ENCODE peak calls at places on chromosomes 16 and 17, in nine cellular contexts. J is cardiac muscle cell, U is fibroblast of the aortic adventitia, L is HCT116, X is progenitor cell of endocrine pancreas, Z is pancreas, A is BE2C, C is HL-60, V is mesothelial cell of epicardium. Q is an unnamed sample.

GRCh38 chr17:79018045-79018695 is 5.8 kb upstream of the C1QTNF1 start:
- DNase-seq in J (peak; percentile 72), U (peak; percentile 33), L (no peak), X (no peak), Z (no peak), A (no peak), C (no peak), V (no peak), Q (no peak)

GRCh38 chr17:2172447-2172938 is 117.6 kb downstream of the HIC1 start:
- DNase-seq in J (peak; percentile 81), U (peak; percentile 78), L (no peak), X (no peak), Z (peak; percentile 55), A (no peak), C (no peak), V (no peak), Q (no peak)

GRCh38 chr17:81961554-81962498 is 839 bp upstream of the NOTUM start:
- DNase-seq in J (no peak), U (no peak), L (no peak), X (no peak), Z (no peak), A (no peak), C (no peak), V (no peak), Q (peak; percentile 41)

GRCh38 chr17:68133370-68134045 is 98.0 kb downstream of the KPNA2 start:
- DNase-seq in J (no peak), U (no peak), L (no peak), X (no peak), Z (no peak), A (no peak), C (peak; percentile 58), V (no peak), Q (peak; percentile 67)

GRCh38 chr16:48831081-48831722 is 221.2 kb upstream of the N4BP1 start:
- DNase-seq in J (no peak), U (no peak), L (peak; percentile 4), X (no peak), Z (no peak), A (no peak), C (no peak), V (no peak), Q (peak; percentile 79)

GRCh38 chr16:81997738-81998137 is 13.5 kb downstream of the SDR42E1 start:
- DNase-seq in J (peak; percentile 89), U (peak; percentile 78), L (no peak), X (no peak), Z (no peak), A (no peak), C (no peak), V (no peak), Q (no peak)

GRCh38 chr17:31486351-31487062 is 95.0 kb downstream of the RAB11FIP4 start:
- DNase-seq in J (no peak), U (no peak), L (no peak), X (no peak), Z (peak; percentile 76), A (no peak), C (peak; percentile 43), V (no peak), Q (no peak)

GRCh38 chr17:77312786-77313599 is 172.2 kb downstream of the SEC14L1 start:
- DNase-seq in J (peak; percentile 90), U (peak; percentile 96), L (no peak), X (no peak), Z (peak; percentile 41), A (no peak), C (no peak), V (peak; percentile 18), Q (no peak)

GRCh38 chr17:66379539-66379938 is 77.1 kb downstream of the PRKCA start:
- DNase-seq in J (peak; percentile 45), U (peak; percentile 63), L (no peak), X (no peak), Z (no peak), A (no peak), C (no peak), V (no peak), Q (no peak)

GRCh38 chr17:21551081-21551881 is 141.0 kb upstream of the KCNJ18 start:
- DNase-seq in J (peak; percentile 92), U (peak; percentile 87), L (peak; percentile 18), X (peak; percentile 68), Z (peak; percentile 95), A (peak; percentile 73), C (peak; percentile 37), V (peak; percentile 65), Q (peak; percentile 76)

GRCh38 chr16:73000907-73001521 is 46.9 kb downstream of the ZFHX3 start:
- DNase-seq in J (no peak), U (no peak), L (no peak), X (no peak), Z (peak; percentile 18), A (no peak), C (no peak), V (no peak), Q (no peak)

GRCh38 chr16:71467810-71468209 is 5.8 kb upstream of the ZNF23 start:
- DNase-seq in J (peak; percentile 46), U (peak; percentile 33), L (no peak), X (peak; percentile 37), Z (no peak), A (no peak), C (no peak), V (peak; percentile 47), Q (peak; percentile 76)

GRCh38 chr17:50541916-50542688 is 4.9 kb upstream of the SPATA20 start:
- DNase-seq in J (peak; percentile 87), U (peak; percentile 62), L (no peak), X (peak; percentile 79), Z (peak; percentile 96), A (peak; percentile 93), C (peak; percentile 65), V (peak; percentile 84), Q (peak; percentile 94)

GRCh38 chr16:8583199-8583598 is 7.1 kb downstream of the TMEM114 start:
- DNase-seq in J (no peak), U (no peak), L (no peak), X (no peak), Z (no peak), A (no peak), C (no peak), V (no peak), Q (no peak)

GRCh38 chr17:4195306-4195705 is 52.3 kb downstream of the CYB5D2 start:
- DNase-seq in J (peak; percentile 51), U (peak; percentile 31), L (no peak), X (no peak), Z (no peak), A (no peak), C (no peak), V (no peak), Q (no peak)

GRCh38 chr17:15999974-16000827 is 577 bp downstream of the TTC19 start:
- DNase-seq in J (peak; percentile 44), U (peak; percentile 50), L (no peak), X (no peak), Z (no peak), A (peak; percentile 36), C (peak; percentile 2), V (peak; percentile 26), Q (peak; percentile 73)

GRCh38 chr17:75270218-75270965 is 639 bp downstream of the MIF4GD start:
- DNase-seq in J (peak; percentile 80), U (peak; percentile 70), L (peak; percentile 69), X (peak; percentile 46), Z (peak; percentile 80), A (peak; percentile 78), C (peak; percentile 86), V (no peak), Q (peak; percentile 80)
- TF ChIP-seq CTCF in J (peak; percentile 47), U (peak; percentile 47), L (peak; percentile 40), X (peak; percentile 49), Z (no peak), A (peak; percentile 52), C (peak; percentile 0), V (no peak), Q (no peak)

GRCh38 chr17:48001187-48001586 is 30.3 kb downstream of the CDK5RAP3 start:
- DNase-seq in J (peak; percentile 58), U (no peak), L (no peak), X (no peak), Z (no peak), A (no peak), C (no peak), V (no peak), Q (no peak)
- TF ChIP-seq CTCF in J (no peak), U (no peak), L (no peak), X (no peak), Z (no peak), A (no peak), C (no peak), V (no peak), Q (no peak)

DNA sequence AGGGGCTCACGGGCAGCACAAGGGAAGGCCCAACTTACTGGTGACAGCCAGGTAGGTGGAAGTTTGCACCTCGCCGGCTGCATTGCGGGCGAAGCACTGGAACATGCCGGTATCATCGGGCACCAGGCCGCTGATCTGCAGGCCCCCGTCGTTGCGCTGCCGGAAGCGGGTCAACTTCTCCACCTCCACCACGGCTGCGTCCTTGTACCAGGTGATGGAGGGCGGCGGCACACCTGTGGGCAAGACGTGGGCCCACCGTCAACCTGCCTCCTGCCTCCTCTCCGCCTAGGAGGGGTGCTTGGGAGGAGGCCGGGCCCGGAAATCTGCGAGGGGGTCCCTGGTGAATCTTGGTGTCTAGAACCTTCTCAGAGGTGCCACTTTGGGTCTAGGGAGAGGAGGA is 123.6 kb upstream of the CDC42EP4 start:
- DNase-seq in J (no peak), U (no peak), L (no peak), X (no peak), Z (no peak), A (no peak), C (no peak), V (no peak), Q (no peak)
- TF ChIP-seq CTCF in J (no peak), U (no peak), L (no peak), X (no peak), Z (no peak), A (no peak), C (no peak), V (no peak), Q (no peak)

GRCh38 chr17:18143044-18143936 is 34.7 kb downstream of the MYO15A start:
- DNase-seq in J (peak; percentile 25), U (no peak), L (no peak), X (no peak), Z (no peak), A (peak; percentile 20), C (no peak), V (no peak), Q (peak; percentile 90)
- TF ChIP-seq CTCF in J (peak; percentile 47), U (peak; percentile 40), L (no peak), X (peak; percentile 44), Z (no peak), A (peak; percentile 50), C (peak; percentile 20), V (no peak), Q (peak; percentile 71)

DNA sequence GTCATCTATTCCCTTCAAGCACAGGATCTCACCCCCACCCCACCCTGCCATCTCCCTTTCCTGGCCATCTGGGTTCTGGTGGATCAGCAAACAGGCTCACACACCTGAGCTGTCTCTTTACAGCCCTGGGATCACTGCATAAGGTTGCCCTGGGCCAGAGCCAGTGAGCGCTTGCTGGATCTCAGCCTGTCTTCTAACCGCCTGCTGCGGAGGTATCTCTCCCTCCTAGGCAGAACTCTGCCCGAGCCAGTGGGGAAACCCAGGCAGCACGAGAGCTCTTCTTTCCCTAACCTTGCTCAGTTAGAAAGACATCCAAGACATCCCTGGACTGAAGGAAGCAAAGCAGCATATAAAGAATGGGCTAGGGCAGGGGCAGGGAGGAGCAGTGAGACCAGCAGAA is 6.4 kb downstream of the HAS3 start:
- DNase-seq in J (no peak), U (no peak), L (no peak), X (no peak), Z (peak; percentile 48), A (no peak), C (no peak), V (no peak), Q (no peak)
- TF ChIP-seq CTCF in J (no peak), U (no peak), L (no peak), X (no peak), Z (no peak), A (no peak), C (no peak), V (no peak), Q (no peak)